ENCODE peak calls at places on chromosomes 2 and 18, in six cellular contexts. One of them, this sample, is unnamed.

GRCh38 chr2:128654404-128654803 is 335.7 kb upstream of the HS6ST1 start:
- DNase-seq in T-helper 2 cell treated with Interferon-gamma antibody and Interleukin-4, amounts not matched to agents 5 μg/mL and 100 μg/mL, for 36 hours: no peak
- DNase-seq in HCEC 1CT: no peak
- DNase-seq in NCI-H774: no peak
- DNase-seq in GM20000: no peak
- DNase-seq in NCI-H2081: no peak
- DNase-seq in this sample: no peak

GRCh38 chr2:207449673-207450072 is 80.1 kb upstream of the CREB1 start:
- DNase-seq in T-helper 2 cell treated with Interferon-gamma antibody and Interleukin-4, amounts not matched to agents 5 μg/mL and 100 μg/mL, for 36 hours: no peak
- DNase-seq in HCEC 1CT: no peak
- DNase-seq in GM20000: no peak
- DNase-seq in NCI-H2081: no peak
- DNase-seq in NCI-H774: no peak
- DNase-seq in this sample: no peak

GRCh38 chr2:669323-669722 is 7.9 kb downstream of the TMEM18 start:
- DNase-seq in HCEC 1CT: peak; percentile 34
- DNase-seq in NCI-H2081: no peak
- DNase-seq in NCI-H774: no peak
- DNase-seq in T-helper 2 cell treated with Interferon-gamma antibody and Interleukin-4, amounts not matched to agents 5 μg/mL and 100 μg/mL, for 36 hours: no peak
- DNase-seq in GM20000: no peak
- DNase-seq in this sample: no peak

GRCh38 chr2:56754066-56754615 is 570.4 kb downstream of the CCDC85A start:
- DNase-seq in NCI-H774: no peak
- DNase-seq in GM20000: no peak
- DNase-seq in T-helper 2 cell treated with Interferon-gamma antibody and Interleukin-4, amounts not matched to agents 5 μg/mL and 100 μg/mL, for 36 hours: no peak
- DNase-seq in HCEC 1CT: no peak
- DNase-seq in NCI-H2081: peak; percentile 68
- DNase-seq in this sample: peak; percentile 64

GRCh38 chr2:163859951-163860350 is 124.1 kb upstream of the FIGN start:
- DNase-seq in GM20000: no peak
- DNase-seq in NCI-H774: no peak
- DNase-seq in HCEC 1CT: no peak
- DNase-seq in NCI-H2081: no peak
- DNase-seq in T-helper 2 cell treated with Interferon-gamma antibody and Interleukin-4, amounts not matched to agents 5 μg/mL and 100 μg/mL, for 36 hours: no peak
- DNase-seq in this sample: no peak

GRCh38 chr18:27750014-27750413 is 426.9 kb downstream of the CDH2 start:
- DNase-seq in T-helper 2 cell treated with Interferon-gamma antibody and Interleukin-4, amounts not matched to agents 5 μg/mL and 100 μg/mL, for 36 hours: no peak
- DNase-seq in GM20000: peak; percentile 4
- DNase-seq in HCEC 1CT: peak; percentile 17
- DNase-seq in NCI-H2081: peak; percentile 68
- DNase-seq in NCI-H774: peak; percentile 43
- DNase-seq in this sample: peak; percentile 59

GRCh38 chr2:6626406-6627012 is 239.2 kb downstream of the CMPK2 start:
- DNase-seq in HCEC 1CT: no peak
- DNase-seq in T-helper 2 cell treated with Interferon-gamma antibody and Interleukin-4, amounts not matched to agents 5 μg/mL and 100 μg/mL, for 36 hours: no peak
- DNase-seq in NCI-H774: no peak
- DNase-seq in GM20000: no peak
- DNase-seq in NCI-H2081: no peak
- DNase-seq in this sample: no peak

GRCh38 chr2:184598313-184599053 is at the start of gene ZNF804A:
- DNase-seq in T-helper 2 cell treated with Interferon-gamma antibody and Interleukin-4, amounts not matched to agents 5 μg/mL and 100 μg/mL, for 36 hours: peak; percentile 5
- DNase-seq in NCI-H774: peak; percentile 40
- DNase-seq in NCI-H2081: peak; percentile 88
- DNase-seq in GM20000: peak; percentile 86
- DNase-seq in HCEC 1CT: peak; percentile 69
- DNase-seq in this sample: peak; percentile 74

GRCh38 chr2:174223359-174223758 is 25.0 kb downstream of the OLA1 start:
- DNase-seq in NCI-H2081: no peak
- DNase-seq in GM20000: no peak
- DNase-seq in T-helper 2 cell treated with Interferon-gamma antibody and Interleukin-4, amounts not matched to agents 5 μg/mL and 100 μg/mL, for 36 hours: no peak
- DNase-seq in NCI-H774: no peak
- DNase-seq in HCEC 1CT: no peak
- DNase-seq in this sample: no peak

This sample was measured in COR-L47.